ENCODE peak calls at places on chromosomes 1 and 21, in four cellular contexts. N, D, F and S are unnamed samples.
A peak's percentile ranks its signal among the peaks of the same experiment; 100 is the strongest.

GRCh38 chr1:208979776-208980175 is 603.7 kb upstream of the CAMK1G start:
- DNase-seq in N (no peak), D (no peak), F (no peak), S (no peak)

GRCh38 chr1:217029311-217030157 is 306.3 kb upstream of the ESRRG start:
- DNase-seq in N (no peak), D (peak; percentile 86), F (no peak), S (peak; percentile 39)

GRCh38 chr1:231278100-231278790 is 37.2 kb downstream of the GNPAT start:
- DNase-seq in N (no peak), D (no peak), F (no peak), S (no peak)

GRCh38 chr21:42671778-42672593 is 18.6 kb downstream of the PDE9A start:
- DNase-seq in N (no peak), D (no peak), F (no peak), S (no peak)

GRCh38 chr1:12478612-12478985 is 139.4 kb downstream of the DHRS3 start:
- DNase-seq in N (no peak), D (no peak), F (no peak), S (no peak)

GRCh38 chr1:201510734-201511133 is 3.8 kb upstream of the CSRP1 start:
- DNase-seq in N (no peak), D (no peak), F (no peak), S (no peak)

GRCh38 chr1:98914547-98914946 is 90.1 kb downstream of the PLPPR5 start:
- DNase-seq in N (no peak), D (peak; percentile 21), F (no peak), S (no peak)

GRCh38 chr1:180580237-180580636 is 21.5 kb downstream of the OVAAL start:
- DNase-seq in N (no peak), D (peak; percentile 25), F (no peak), S (peak; percentile 74)

GRCh38 chr1:93735722-93736121 is 54.1 kb upstream of the BCAR3 start:
- DNase-seq in N (no peak), D (peak; percentile 90), F (no peak), S (peak; percentile 79)

GRCh38 chr21:30717105-30717504 is 1.5 kb downstream of the KRTAP21-3 start:
- DNase-seq in N (no peak), D (no peak), F (no peak), S (no peak)

GRCh38 chr1:109499661-109500536 is 6.0 kb downstream of the CYB561D1 start:
- DNase-seq in N (peak; percentile 80), D (peak; percentile 76), F (no peak), S (peak; percentile 28)

GRCh38 chr1:50346621-50347020 is 76.6 kb downstream of the DMRTA2 start:
- DNase-seq in N (no peak), D (no peak), F (no peak), S (no peak)

GRCh38 chr1:90707363-90707710 is 9.8 kb downstream of the BARHL2 start:
- DNase-seq in N (peak; percentile 87), D (peak; percentile 15), F (no peak), S (peak; percentile 57)

GRCh38 chr1:48258106-48258505 is 35.6 kb downstream of the SLC5A9 start:
- DNase-seq in N (no peak), D (no peak), F (no peak), S (no peak)

GRCh38 chr1:118871510-118872240 is 116.5 kb downstream of the TBX15 start:
- DNase-seq in N (no peak), D (no peak), F (no peak), S (no peak)

GRCh38 chr1:63730211-63730610 is 43.6 kb upstream of the ROR1 start:
- DNase-seq in N (peak; percentile 54), D (no peak), F (no peak), S (no peak)

GRCh38 chr1:206442101-206442500 is 28.2 kb upstream of the IKBKE start:
- DNase-seq in N (no peak), D (peak; percentile 70), F (no peak), S (no peak)

GRCh38 chr1:8389962-8390535 is 72.1 kb downstream of the SLC45A1 start:
- DNase-seq in N (no peak), D (no peak), F (no peak), S (no peak)

GRCh38 chr1:226497276-226497833 is 51.2 kb upstream of the STUM start:
- DNase-seq in N (peak; percentile 8), D (no peak), F (no peak), S (no peak)

GRCh38 chr1:233569636-233570035 is 44.3 kb upstream of the KCNK1 start:
- DNase-seq in N (no peak), D (no peak), F (no peak), S (no peak)

DNA sequence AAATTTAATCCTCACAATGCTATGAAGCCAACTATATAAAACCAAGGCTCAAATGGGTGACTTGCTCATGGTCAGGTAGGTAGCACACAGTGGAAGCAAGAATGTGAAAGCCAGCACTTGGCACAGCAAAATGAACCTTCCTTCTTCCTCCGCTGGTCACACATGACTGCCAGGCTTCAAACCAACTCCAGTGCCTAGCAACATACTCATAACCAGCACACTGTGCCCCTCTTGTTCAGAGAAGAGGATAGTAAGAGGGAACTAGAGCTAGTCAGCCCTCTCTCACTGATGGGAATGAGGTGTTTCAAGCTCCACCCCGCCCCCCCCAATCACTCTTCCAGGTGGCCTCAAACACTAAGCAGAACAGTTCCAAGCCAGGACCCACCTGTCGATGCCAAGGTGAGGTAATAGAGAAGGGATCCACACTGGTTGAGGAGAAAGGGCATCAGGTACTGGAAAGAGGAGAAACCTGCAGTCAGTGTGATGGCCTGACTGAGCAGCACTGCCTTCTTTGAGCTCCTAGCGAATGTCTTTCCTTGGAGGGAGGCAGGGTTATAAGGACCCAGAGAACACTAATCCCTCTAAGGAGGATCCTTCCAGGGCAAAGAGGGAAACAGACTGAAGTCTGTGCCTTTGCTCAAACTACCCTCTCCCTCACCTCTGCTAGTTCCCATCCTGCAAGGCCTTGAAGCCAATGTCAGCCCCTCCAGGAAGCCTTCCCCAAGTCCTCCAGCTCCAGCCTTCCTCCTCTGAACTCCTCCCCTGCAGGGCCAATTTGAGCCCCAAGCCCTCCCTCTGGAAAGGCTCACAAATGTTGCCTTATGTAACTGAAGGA is 1.2 kb downstream of the TMEM234 start:
- DNase-seq in N (no peak), D (no peak), F (no peak), S (no peak)
- H2BK5ac ChIP-seq in N (no peak overlapping the region), D (no peak overlapping the region), F (no peak overlapping the region), S (no peak overlapping the region)

GRCh38 chr1:18572022-18572920 is 58.4 kb upstream of the PAX7 start:
- DNase-seq in N (no peak), D (no peak), F (no peak), S (no peak)
- H4K91ac ChIP-seq in N (no peak overlapping the region), D (no peak overlapping the region), F (no peak overlapping the region), S (no peak overlapping the region)

GRCh38 chr1:26376050-26376449 is 3.5 kb upstream of the ZNF683 start:
- DNase-seq in N (no peak), D (no peak), F (no peak), S (no peak)

GRCh38 chr1:26375081-26375480 is 2.5 kb upstream of the ZNF683 start:
- DNase-seq in N (no peak), D (no peak), F (no peak), S (no peak)

GRCh38 chr1:26378879-26379251 is 6.3 kb upstream of the ZNF683 start:
- DNase-seq in N (no peak), D (no peak), F (no peak), S (no peak)

GRCh38 chr1:26373789-26374188 is 1.2 kb upstream of the ZNF683 start:
- DNase-seq in N (no peak), D (no peak), F (no peak), S (no peak)

DNA sequence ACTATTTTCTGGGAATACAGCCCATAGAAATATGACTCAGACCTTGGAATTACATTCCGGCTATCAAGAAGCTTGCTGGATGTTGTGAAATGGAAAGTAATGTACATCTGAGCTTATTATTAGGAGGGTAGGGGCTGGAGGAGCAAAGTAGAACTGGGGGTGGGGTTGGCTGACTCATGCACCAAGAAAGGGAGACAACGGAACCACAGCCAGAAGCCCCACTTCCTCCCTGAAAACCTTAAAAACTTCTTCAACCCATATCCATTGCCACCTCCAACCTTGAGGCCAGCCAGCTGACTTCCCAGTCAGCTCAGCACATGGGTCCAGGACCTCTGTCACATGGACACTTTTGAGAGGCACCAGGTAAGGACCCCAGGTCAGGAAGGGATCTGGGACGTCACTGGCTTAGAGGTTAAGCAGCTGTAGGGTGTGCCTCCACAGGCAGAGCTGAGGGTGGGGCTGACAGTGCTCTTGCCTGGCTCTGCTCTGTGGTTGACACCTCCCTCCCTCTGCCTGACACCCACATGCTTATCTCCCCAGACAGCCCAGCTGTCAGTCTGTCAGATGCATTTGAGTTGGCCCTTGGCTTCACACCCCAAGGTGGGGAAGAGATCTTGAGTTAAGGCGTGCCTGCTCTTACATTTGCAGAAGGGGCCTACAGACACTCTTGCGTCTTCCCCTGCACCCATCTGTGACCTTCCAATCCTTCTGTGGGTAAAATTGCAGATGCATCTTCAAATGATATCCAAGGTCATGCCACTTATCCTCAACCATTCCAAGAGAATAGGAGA is 5.7 kb upstream of the ZNF683 start:
- DNase-seq in N (no peak), D (peak; percentile 98), F (no peak), S (peak; percentile 85)
- H2BK5ac ChIP-seq in N (no peak overlapping the region), D (peak overlapping the region; percentile 94), F (peak overlapping the region; percentile 25), S (no peak overlapping the region)

GRCh38 chr1:111619635-111620411 is at the start of gene RAP1A:
- DNase-seq in N (peak; percentile 96), D (peak; percentile 88), F (peak; percentile 91), S (peak; percentile 87)
- H4K91ac ChIP-seq in N (no peak within 1 kb of the TSS), D (peak within 1 kb of the TSS; percentile 98), F (no peak within 1 kb of the TSS), S (peak within 1 kb of the TSS; percentile 79)

GRCh38 chr1:82227286-82227685 is 426.6 kb downstream of the ADGRL2 start:
- DNase-seq in N (no peak), D (no peak), F (no peak), S (no peak)
- H2BK5ac ChIP-seq in N (no peak overlapping the region), D (no peak overlapping the region), F (no peak overlapping the region), S (no peak overlapping the region)

GRCh38 chr21:29610960-29611359 is 312.2 kb downstream of the BACH1 start:
- DNase-seq in N (no peak), D (no peak), F (no peak), S (no peak)

GRCh38 chr21:29613021-29613420 is 314.3 kb downstream of the BACH1 start:
- DNase-seq in N (no peak), D (peak; percentile 10), F (no peak), S (peak; percentile 14)

DNA sequence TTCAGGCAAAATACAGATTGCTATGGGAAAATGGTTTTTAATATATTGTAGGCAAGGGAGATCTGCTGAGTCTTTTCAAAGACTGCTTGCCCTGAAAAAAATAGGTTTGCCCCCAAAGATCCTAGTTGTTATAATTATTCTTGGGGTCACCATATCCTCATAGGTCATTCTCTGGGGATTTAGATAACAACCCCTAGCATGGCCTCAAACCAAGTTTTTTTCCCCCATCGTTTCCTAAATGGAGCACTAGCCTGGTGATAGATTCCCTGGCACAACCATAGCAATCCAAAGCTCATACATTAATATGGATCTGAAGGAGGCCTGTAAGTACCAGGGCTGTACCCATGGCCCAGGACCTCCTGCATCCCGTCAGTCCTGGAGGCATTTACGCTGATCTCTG is 315.2 kb downstream of the BACH1 start:
- DNase-seq in N (no peak), D (no peak), F (no peak), S (no peak)
- H4K91ac ChIP-seq in N (no peak overlapping the region), D (no peak overlapping the region), F (no peak overlapping the region), S (no peak overlapping the region)

DNA sequence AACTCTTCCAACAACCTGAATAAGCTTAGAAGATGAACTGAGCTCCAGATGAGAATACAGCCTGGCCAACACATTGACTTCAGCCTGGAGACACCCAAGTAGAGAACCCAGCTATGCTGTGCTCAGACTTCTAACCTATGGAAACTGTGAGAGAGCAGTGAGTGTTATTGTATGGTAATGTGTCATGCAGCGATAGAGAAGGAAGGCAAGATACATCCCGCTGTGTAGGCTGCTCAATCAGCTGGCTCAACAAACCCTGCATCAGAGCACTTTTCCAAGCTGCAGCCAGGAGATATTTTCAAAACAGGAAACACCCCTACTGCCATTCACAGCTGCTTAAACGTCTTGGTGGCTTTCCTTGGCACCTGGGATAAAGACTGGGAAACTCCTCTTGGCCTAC is 321.3 kb downstream of the SIPA1L2 start:
- DNase-seq in N (no peak), D (no peak), F (no peak), S (no peak)
- H2BK5ac ChIP-seq in N (no peak overlapping the region), D (no peak overlapping the region), F (no peak overlapping the region), S (no peak overlapping the region)